ENCODE peak calls at places on chromosomes 11 and 22, in ten cellular contexts. K is mucosa of descending colon, M is cardiac muscle cell, V is A549, F is sigmoid colon, H is lower lobe of right lung, N is BE2C, J is MG63, A is hepatocyte, W is ovary. B is an unnamed sample.

GRCh38 chr11:27717377-27717776 is 17.1 kb upstream of the BDNF start:
- DNase-seq in K (no peak), M (no peak), V (peak; percentile 56), F (no peak), H (no peak), N (no peak), J (no peak), A (no peak), W (no peak), B (no peak)

GRCh38 chr11:15645201-15645600 is 530.5 kb downstream of the INSC start:
- DNase-seq in K (peak; percentile 28), M (no peak), V (no peak), F (no peak), H (no peak), N (no peak), J (no peak), A (no peak), W (no peak), B (no peak)

GRCh38 chr22:43826142-43827093 is 14.3 kb upstream of the EFCAB6 start:
- DNase-seq in K (peak; percentile 24), M (no peak), V (peak; percentile 46), F (no peak), H (no peak), N (peak; percentile 70), J (peak; percentile 82), A (peak; percentile 75), W (peak; percentile 55), B (no peak)

GRCh38 chr11:9906043-9906791 is 242.3 kb downstream of the SWAP70 start:
- DNase-seq in K (no peak), M (no peak), V (peak; percentile 96), F (no peak), H (no peak), N (no peak), J (peak; percentile 57), A (peak; percentile 37), W (no peak), B (no peak)

GRCh38 chr22:17725465-17725800 is 48.8 kb downstream of the BID start:
- DNase-seq in K (no peak), M (no peak), V (no peak), F (no peak), H (no peak), N (no peak), J (no peak), A (no peak), W (no peak), B (no peak)

GRCh38 chr11:5937868-5938602 is 4.0 kb upstream of the OR56A3 start:
- DNase-seq in K (no peak), M (no peak), V (no peak), F (no peak), H (no peak), N (no peak), J (no peak), A (no peak), W (no peak), B (peak; percentile 27)

GRCh38 chr22:22408731-22409696 is 99.5 kb downstream of the ZNF280B start:
- DNase-seq in K (no peak), M (no peak), V (peak; percentile 33), F (no peak), H (no peak), N (peak; percentile 38), J (no peak), A (peak; percentile 63), W (no peak), B (no peak)

GRCh38 chr11:20156280-20156875 is 3.9 kb downstream of the DBX1 start:
- DNase-seq in K (peak; percentile 12), M (no peak), V (no peak), F (no peak), H (no peak), N (no peak), J (no peak), A (no peak), W (no peak), B (no peak)

GRCh38 chr11:9574556-9574805 is 1.0 kb downstream of the WEE1 start:
- DNase-seq in K (no peak), M (no peak), V (peak; percentile 28), F (no peak), H (peak; percentile 70), N (no peak), J (peak; percentile 18), A (no peak), W (peak; percentile 64), B (no peak)

GRCh38 chr11:27699926-27700350 is 317 bp downstream of the BDNF start:
- DNase-seq in K (no peak), M (no peak), V (no peak), F (no peak), H (peak; percentile 45), N (no peak), J (no peak), A (no peak), W (no peak), B (peak; percentile 78)

GRCh38 chr11:72378704-72379383 is 55.5 kb downstream of the CLPB start:
- DNase-seq in K (peak; percentile 22), M (no peak), V (no peak), F (peak; percentile 85), H (peak; percentile 61), N (no peak), J (peak; percentile 73), A (no peak), W (peak; percentile 81), B (peak; percentile 82)

GRCh38 chr22:48921411-48921903 is 906.2 kb downstream of the BRD1 start:
- DNase-seq in K (no peak), M (no peak), V (no peak), F (peak; percentile 63), H (no peak), N (no peak), J (no peak), A (no peak), W (no peak), B (peak; percentile 55)

GRCh38 chr22:48918585-48919186 is 909.0 kb downstream of the BRD1 start:
- DNase-seq in K (no peak), M (no peak), V (no peak), F (peak; percentile 17), H (no peak), N (no peak), J (no peak), A (peak; percentile 45), W (no peak), B (peak; percentile 33)

GRCh38 chr22:48920776-48921241 is 906.9 kb downstream of the BRD1 start:
- DNase-seq in K (no peak), M (no peak), V (no peak), F (peak; percentile 54), H (no peak), N (no peak), J (no peak), A (no peak), W (no peak), B (peak; percentile 48)

GRCh38 chr22:48919187-48919590 is 908.5 kb downstream of the BRD1 start:
- DNase-seq in K (no peak), M (no peak), V (no peak), F (peak; percentile 27), H (no peak), N (no peak), J (no peak), A (no peak), W (no peak), B (peak; percentile 49)

DNA sequence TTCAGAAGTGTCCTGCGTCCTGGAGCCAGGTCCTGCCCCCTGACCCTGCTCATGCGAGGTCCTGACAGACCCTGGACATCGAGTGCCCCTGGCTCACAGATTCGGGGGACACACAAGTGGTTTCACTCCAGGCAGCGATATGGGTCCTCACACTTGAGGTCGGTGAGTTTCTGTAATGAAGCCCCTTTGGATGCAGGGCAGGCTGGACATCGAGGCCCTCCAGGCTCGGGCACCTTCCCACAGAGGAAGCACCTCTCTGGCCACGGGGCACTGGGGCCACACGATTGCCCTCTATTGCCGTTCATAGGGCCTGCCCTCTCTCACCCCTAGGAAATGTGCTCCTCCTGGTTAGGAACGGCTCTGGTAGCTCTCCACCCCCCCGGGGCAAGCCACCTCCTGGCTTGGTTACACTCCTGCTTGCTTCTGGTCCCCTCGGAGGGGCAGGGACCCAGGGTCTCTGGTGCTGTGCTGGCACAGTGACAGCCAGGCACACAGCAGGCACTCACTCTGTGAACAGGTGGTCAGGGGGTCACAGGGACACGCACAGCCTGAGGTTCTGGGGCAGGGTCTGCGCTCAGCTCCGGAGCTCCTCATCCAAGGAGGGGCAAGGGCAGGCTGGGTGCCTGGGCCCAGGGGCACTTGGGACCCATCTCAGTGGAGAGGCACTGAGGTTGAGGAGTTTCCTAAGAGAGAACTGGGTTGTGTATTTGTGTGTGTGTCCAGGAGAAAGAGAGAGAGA is 907.7 kb downstream of the BRD1 start:
- DNase-seq in K (no peak), M (no peak), V (no peak), F (peak; percentile 29), H (no peak), N (no peak), J (no peak), A (no peak), W (no peak), B (no peak)
- H3K9me3 ChIP-seq in K (no peaks in the 10 kb centered on the region), M (no peaks in the 10 kb centered on the region), V (no peaks in the 10 kb centered on the region), F (no peaks in the 10 kb centered on the region), H (no peaks in the 10 kb centered on the region), N (peaks cover 3% of the 10 kb centered on the region), J (no peaks in the 10 kb centered on the region), A (no peaks in the 10 kb centered on the region), W (no peaks in the 10 kb centered on the region), B (no peaks in the 10 kb centered on the region)

GRCh38 chr11:134512791-134513538 is 100.9 kb upstream of the B3GAT1 start:
- DNase-seq in K (no peak), M (no peak), V (no peak), F (peak; percentile 50), H (peak; percentile 39), N (no peak), J (no peak), A (no peak), W (no peak), B (no peak)
- H3K9me3 ChIP-seq in K (no peaks in the 10 kb centered on the region), M (no peaks in the 10 kb centered on the region), V (no peaks in the 10 kb centered on the region), F (no peaks in the 10 kb centered on the region), H (no peaks in the 10 kb centered on the region), N (no peaks in the 10 kb centered on the region), J (no peaks in the 10 kb centered on the region), A (no peaks in the 10 kb centered on the region), W (no peaks in the 10 kb centered on the region), B (no peaks in the 10 kb centered on the region)

DNA sequence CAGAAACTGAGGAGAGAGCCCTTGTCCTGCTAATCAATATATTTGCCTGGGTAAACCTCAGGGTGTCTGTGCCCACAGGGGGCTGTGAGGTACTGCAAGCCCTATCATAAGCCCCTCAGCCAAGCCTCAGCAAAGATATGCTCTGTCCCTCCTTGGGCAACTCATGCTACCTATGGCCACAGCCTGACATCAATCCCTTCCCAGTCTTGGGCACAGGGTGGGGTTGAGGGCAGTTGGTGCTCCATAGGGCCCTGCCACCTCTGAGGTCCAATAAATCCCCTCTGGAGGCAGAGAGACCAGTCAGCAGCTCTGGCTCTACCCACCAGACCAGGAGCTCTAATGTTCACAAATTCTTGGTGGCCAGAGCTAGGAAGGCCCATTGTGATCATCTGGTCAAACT is 23.8 kb downstream of the TPBGL start:
- DNase-seq in K (no peak), M (no peak), V (no peak), F (peak; percentile 57), H (peak; percentile 21), N (peak; percentile 1), J (no peak), A (no peak), W (peak; percentile 3), B (no peak)
- H3K9me3 ChIP-seq in K (no peaks in the 10 kb centered on the region), M (no peaks in the 10 kb centered on the region), V (no peaks in the 10 kb centered on the region), F (no peaks in the 10 kb centered on the region), H (no peaks in the 10 kb centered on the region), N (no peaks in the 10 kb centered on the region), J (no peaks in the 10 kb centered on the region), A (no peaks in the 10 kb centered on the region), W (no peaks in the 10 kb centered on the region), B (no peaks in the 10 kb centered on the region)

GRCh38 chr22:49638001-49638400 is 189.7 kb downstream of the BRD1 start:
- DNase-seq in K (no peak), M (no peak), V (no peak), F (no peak), H (no peak), N (no peak), J (no peak), A (no peak), W (no peak), B (no peak)
- H3K9me3 ChIP-seq in K (no peaks in the 10 kb centered on the region), M (no peaks in the 10 kb centered on the region), V (no peaks in the 10 kb centered on the region), F (no peaks in the 10 kb centered on the region), H (no peaks in the 10 kb centered on the region), N (no peaks in the 10 kb centered on the region), J (no peaks in the 10 kb centered on the region), A (no peaks in the 10 kb centered on the region), W (no peaks in the 10 kb centered on the region), B (no peaks in the 10 kb centered on the region)